ENCODE peak calls at places on chromosomes 5 and 9, in eight cellular contexts. Z is DMS153; V is IMR-90; O is H54; H is cardiac muscle cell; Q is GM23338; I is dorsolateral prefrontal cortex; B is activated effector memory CD4-positive, alpha-beta T cell treated with anti-CD3 and anti-CD28 coated beads, Interleukin-2, amount 50 U/mL, for 16 hours. C is an unnamed sample.

GRCh38 chr5:10576121-10576789 is 12.4 kb downstream of the ANKRD33B start:
- DNase-seq in Z (no peak), I (no peak), Q (no peak), O (no peak), V (no peak), H (no peak), B (no peak), C (no peak)

GRCh38 chr9:133888779-133889491 is 103.2 kb downstream of the VAV2 start:
- DNase-seq in Z (no peak), Q (no peak), O (no peak), B (no peak), V (no peak), I (no peak), H (no peak), C (no peak)

GRCh38 chr5:94433393-94434149 is 184.8 kb downstream of the KIAA0825 start:
- DNase-seq in V (peak), H (peak), Q (no peak), O (no peak), B (no peak), I (no peak), Z (no peak), C (no peak)

GRCh38 chr9:98316445-98317133 is 61.1 kb upstream of the TBC1D2 start:
- DNase-seq in O (no peak), B (no peak), H (no peak), Z (no peak), Q (no peak), I (no peak), V (no peak), C (no peak)

GRCh38 chr9:38032266-38032830 is 36.7 kb downstream of the SHB start:
- DNase-seq in O (no peak), Z (no peak), Q (no peak), V (no peak), B (no peak), H (no peak), I (no peak), C (no peak)

GRCh38 chr5:80026841-80027240 is 8.3 kb upstream of the THBS4 start:
- DNase-seq in V (no peak), O (no peak), I (no peak), B (no peak), H (no peak), Z (no peak), Q (no peak), C (no peak)

GRCh38 chr5:36558652-36559051 is 47.8 kb upstream of the SLC1A3 start:
- DNase-seq in Z (no peak), O (no peak), V (no peak), I (no peak), Q (no peak), H (no peak), B (no peak), C (no peak)

GRCh38 chr9:35645736-35646582 is 4.8 kb downstream of the SIT1 start:
- DNase-seq in V (no peak), Z (peak), I (no peak), H (peak), B (peak), Q (peak), O (no peak), C (no peak)

C was measured in retinal pigment epithelial cell.